ENCODE peak calls at places on chromosomes 11 and 22, in eight cellular contexts. O is heart right ventricle; Q is CD8-positive, alpha-beta T cell; Z is fibroblast of lung; J is left ventricle myocardium inferior; G is endothelial cell of umbilical vein; L is PC-9; U is psoas muscle. E is an unnamed sample.

GRCh38 chr22:40588726-40589125 is 47.8 kb downstream of the MRTFA start:
- DNase-seq in O (no peak), Q (no peak), Z (peak; percentile 42), J (no peak), G (no peak), L (peak; percentile 69), U (no peak), E (no peak)

GRCh38 chr22:29885610-29886009 is 2.6 kb downstream of the MTMR3 start:
- DNase-seq in O (no peak), Q (no peak), Z (no peak), J (no peak), G (no peak), L (no peak), U (no peak), E (no peak)

GRCh38 chr22:46956498-46957215 is 194.2 kb downstream of the TBC1D22A start:
- DNase-seq in O (no peak), Q (no peak), Z (no peak), J (no peak), G (no peak), L (no peak), U (no peak), E (no peak)

GRCh38 chr11:94832604-94833238 is 64.6 kb downstream of the AMOTL1 start:
- DNase-seq in O (no peak), Q (no peak), Z (no peak), J (no peak), G (no peak), L (peak; percentile 59), U (no peak), E (no peak)

GRCh38 chr22:46891382-46891951 is 129.0 kb downstream of the TBC1D22A start:
- DNase-seq in O (no peak), Q (no peak), Z (no peak), J (no peak), G (no peak), L (no peak), U (no peak), E (no peak)

GRCh38 chr11:68652683-68653156 is 31.6 kb upstream of the GAL start:
- DNase-seq in O (no peak), Q (no peak), Z (no peak), J (no peak), G (no peak), L (no peak), U (no peak), E (no peak)

GRCh38 chr22:29773233-29773632 is 6.1 kb downstream of the UQCR10 start:
- DNase-seq in O (no peak), Q (no peak), Z (no peak), J (no peak), G (no peak), L (peak; percentile 87), U (peak; percentile 81), E (peak; percentile 44)

GRCh38 chr11:8814209-8814922 is 96.6 kb upstream of the AKIP1 start:
- DNase-seq in O (no peak), Q (no peak), Z (no peak), J (no peak), G (peak; percentile 7), L (peak; percentile 92), U (no peak), E (peak; percentile 88)

GRCh38 chr11:33884035-33884434 is 7.8 kb downstream of the LMO2 start:
- DNase-seq in O (no peak), Q (no peak), Z (no peak), J (no peak), G (no peak), L (no peak), U (no peak), E (no peak)

GRCh38 chr11:122758974-122759373 is 79.3 kb upstream of the CRTAM start:
- DNase-seq in O (no peak), Q (no peak), Z (no peak), J (no peak), G (peak; percentile 82), L (no peak), U (no peak), E (no peak)

GRCh38 chr11:117514256-117514655 is 186.6 kb downstream of the CEP164 start:
- DNase-seq in O (no peak), Q (no peak), Z (no peak), J (no peak), G (no peak), L (no peak), U (no peak), E (no peak)

GRCh38 chr22:43446037-43446803 is 34.4 kb downstream of the MPPED1 start:
- DNase-seq in O (no peak), Q (no peak), Z (no peak), J (no peak), G (peak; percentile 7), L (no peak), U (no peak), E (no peak)

GRCh38 chr11:133064152-133064877 is 468.0 kb downstream of the OPCML start:
- DNase-seq in O (peak; percentile 72), Q (no peak), Z (peak; percentile 74), J (peak; percentile 63), G (peak; percentile 48), L (no peak), U (peak; percentile 77), E (no peak)

GRCh38 chr11:112932593-112932992 is 28.6 kb upstream of the NCAM1 start:
- DNase-seq in O (no peak), Q (no peak), Z (no peak), J (no peak), G (no peak), L (no peak), U (no peak), E (no peak)
- H3K27me3 ChIP-seq in O (no peaks in the 10 kb centered on the region), Q (no peaks in the 10 kb centered on the region), Z (no peaks in the 10 kb centered on the region), J (no peaks in the 10 kb centered on the region), G (no peaks in the 10 kb centered on the region), L (peaks cover 11% of the 10 kb centered on the region), U (no peaks in the 10 kb centered on the region), E (no peaks in the 10 kb centered on the region)

GRCh38 chr22:36965716-36966115 is 52.3 kb downstream of the CSF2RB start:
- DNase-seq in O (no peak), Q (no peak), Z (no peak), J (no peak), G (no peak), L (no peak), U (no peak), E (no peak)

GRCh38 chr22:36964110-36964509 is 50.7 kb downstream of the CSF2RB start:
- DNase-seq in O (no peak), Q (no peak), Z (no peak), J (no peak), G (no peak), L (no peak), U (no peak), E (no peak)

GRCh38 chr22:36963302-36963701 is 49.9 kb downstream of the CSF2RB start:
- DNase-seq in O (no peak), Q (no peak), Z (no peak), J (no peak), G (no peak), L (no peak), U (no peak), E (no peak)

GRCh38 chr22:36968249-36968964 is 50.8 kb downstream of the TST start:
- DNase-seq in O (no peak), Q (no peak), Z (no peak), J (no peak), G (no peak), L (no peak), U (no peak), E (no peak)

DNA sequence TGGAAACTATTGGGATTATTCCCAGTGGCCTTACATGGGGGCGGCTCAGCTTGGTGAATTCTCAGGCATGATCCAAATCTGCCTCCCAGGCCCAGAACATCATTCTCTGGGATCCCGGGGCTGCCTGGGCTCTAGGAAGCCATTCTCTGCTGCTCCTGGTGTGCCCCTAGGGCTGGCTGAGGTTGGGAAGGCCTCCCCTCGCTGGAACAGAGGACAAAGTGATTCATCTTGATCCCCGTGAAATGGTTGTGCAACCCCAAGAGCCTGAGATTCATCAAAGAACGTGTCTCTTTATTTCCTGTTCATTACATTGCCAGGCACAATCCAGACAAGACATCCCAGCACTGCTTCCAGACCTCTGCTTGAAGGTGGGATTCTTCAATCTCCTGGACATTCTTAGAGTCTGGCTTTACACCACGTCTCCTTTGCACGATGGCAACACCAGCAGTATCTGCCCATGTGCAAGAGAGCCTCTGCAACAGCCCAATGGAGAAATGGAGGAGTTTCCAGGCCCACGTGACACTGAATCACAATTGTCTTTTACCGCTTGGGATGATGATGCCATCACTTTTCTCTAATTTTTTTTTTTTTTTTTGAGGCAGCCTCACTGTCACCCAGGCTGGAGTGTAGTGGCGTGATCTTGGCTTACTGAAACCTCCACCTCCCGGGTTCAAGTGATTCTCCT is 52.3 kb downstream of the TST start:
- DNase-seq in O (no peak), Q (no peak), Z (no peak), J (no peak), G (no peak), L (no peak), U (no peak), E (no peak)
- H3K4me3 ChIP-seq in O (no peak overlapping the region), Q (no peak overlapping the region), Z (no peak overlapping the region), J (no peak overlapping the region), G (no peak overlapping the region), L (no peak overlapping the region), U (no peak overlapping the region), E (no peak overlapping the region)

DNA sequence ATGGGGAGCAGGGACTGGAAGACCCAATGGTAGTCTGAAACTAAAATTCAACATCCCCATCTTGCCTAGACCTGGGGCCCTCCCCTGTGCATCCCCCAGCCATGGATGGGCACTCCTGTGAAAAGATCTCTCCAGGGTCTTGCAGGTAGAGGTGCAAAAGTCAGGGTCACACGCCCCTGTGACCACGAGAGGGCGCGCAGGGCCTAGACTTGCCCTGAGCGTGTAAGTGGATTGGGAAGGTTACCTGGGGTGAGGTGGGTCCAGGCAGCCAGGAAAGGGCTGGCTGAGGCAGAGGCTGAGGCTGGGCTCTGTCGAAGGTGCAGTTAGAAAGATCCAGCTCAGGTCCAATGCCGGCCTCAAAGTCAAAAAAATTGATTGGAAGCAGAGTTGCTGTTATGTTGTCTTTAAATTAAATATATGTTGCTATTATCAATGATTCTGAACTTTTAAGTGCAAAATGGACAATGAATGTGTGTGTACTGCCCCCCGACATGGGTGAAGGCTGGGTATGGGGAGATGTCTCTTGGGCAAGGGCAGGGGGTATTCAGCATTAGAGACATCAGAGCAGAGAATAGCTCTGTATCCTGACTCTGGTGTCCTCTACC is 4.8 kb upstream of the POU2F3 start:
- DNase-seq in O (peak; percentile 65), Q (peak; percentile 68), Z (peak; percentile 50), J (peak; percentile 62), G (peak; percentile 56), L (peak; percentile 70), U (peak; percentile 68), E (no peak)
- H3K27me3 ChIP-seq in O (peaks cover 5% of the 10 kb centered on the region), Q (peaks cover 8% of the 10 kb centered on the region), Z (peaks cover 20% of the 10 kb centered on the region), J (peaks cover 67% of the 10 kb centered on the region), G (peaks cover 19% of the 10 kb centered on the region), L (peaks cover 4% of the 10 kb centered on the region), U (no peaks in the 10 kb centered on the region), E (peaks cover 21% of the 10 kb centered on the region)

DNA sequence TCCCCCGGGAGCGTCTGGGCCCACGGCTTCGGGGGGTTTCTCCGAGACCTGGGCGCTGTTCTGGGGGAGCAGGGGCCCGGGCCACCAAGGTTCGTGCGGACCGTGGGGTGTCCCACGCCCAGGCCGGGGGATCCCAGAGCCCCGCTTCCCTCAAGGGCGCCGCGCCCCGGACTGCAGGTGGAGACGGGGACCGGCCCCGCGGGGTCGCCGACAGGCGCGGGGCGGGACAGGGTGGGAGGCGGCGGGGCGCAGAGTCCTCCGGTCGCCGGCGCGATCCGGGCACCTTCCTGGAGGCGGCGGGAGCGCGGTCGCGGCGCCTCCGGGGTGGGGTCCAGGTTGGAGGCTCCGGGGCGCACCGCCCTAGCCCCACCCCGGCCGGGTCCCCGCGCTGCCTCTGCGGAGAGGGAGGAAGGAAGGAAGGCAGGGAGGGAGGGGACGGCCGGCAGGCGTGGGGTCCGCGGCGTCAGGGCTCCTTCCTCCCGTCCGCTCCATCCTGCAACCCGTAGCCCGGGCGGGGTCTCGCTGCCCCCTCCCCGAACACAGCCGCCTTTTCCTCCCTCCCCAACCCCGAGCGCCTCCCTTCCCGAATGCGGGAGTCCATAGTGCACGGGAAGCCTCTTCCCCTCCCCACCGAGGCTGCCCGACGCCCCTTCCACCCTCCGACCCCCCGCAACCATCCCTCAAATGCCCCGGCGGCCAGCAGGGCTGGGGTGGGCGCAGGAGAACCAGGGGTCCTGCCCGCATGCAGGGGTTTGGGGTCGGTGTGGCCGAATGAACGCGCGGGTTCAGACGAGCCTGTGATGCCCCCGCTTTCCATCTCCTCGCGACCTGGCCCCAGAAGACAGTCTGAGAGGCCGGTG is 4.3 kb upstream of the ZBED4 start:
- DNase-seq in O (no peak), Q (no peak), Z (no peak), J (no peak), G (no peak), L (no peak), U (no peak), E (no peak)
- H3K4me3 ChIP-seq in O (peak overlapping the region; percentile 58), Q (peak overlapping the region; percentile 35), Z (peak overlapping the region; percentile 10), J (peak overlapping the region; percentile 68), G (no peak overlapping the region), L (no peak overlapping the region), U (peak overlapping the region; percentile 65), E (peak overlapping the region; percentile 12)

E was measured in kidney epithelial cell.